ENCODE peak calls at places on chromosomes 1 and 21, in five cellular contexts. W is pancreas, J is PC-3, Q is OCI-LY7, S is thoracic aorta. X is an unnamed sample.

GRCh38 chr1:20470174-20470573 is 15.8 kb downstream of the CAMK2N1 start:
- DNase-seq in W (no peak), S (no peak), Q (no peak), J (peak), X (no peak)

GRCh38 chr1:183632964-183633363 is 2.6 kb downstream of the ARPC5 start:
- DNase-seq in S (no peak), J (no peak), Q (peak), W (no peak), X (no peak)

GRCh38 chr1:202858306-202858705 is 30.6 kb downstream of the RABIF start:
- DNase-seq in Q (no peak), S (no peak), J (no peak), W (no peak), X (no peak)

GRCh38 chr1:244801246-244801645 is 34.2 kb upstream of the COX20 start:
- DNase-seq in J (peak), W (no peak), S (no peak), Q (peak), X (no peak)

GRCh38 chr1:91766883-91767282 is 119.1 kb downstream of the TGFBR3 start:
- DNase-seq in W (no peak), J (no peak), Q (no peak), S (no peak), X (no peak)

GRCh38 chr1:1329304-1330210 is 1.5 kb upstream of the TAS1R3 start:
- DNase-seq in W (no peak), S (no peak), Q (no peak), J (peak), X (no peak)

GRCh38 chr1:43305461-43305860 is 4.7 kb downstream of the TIE1 start:
- DNase-seq in S (no peak), J (no peak), Q (peak), W (no peak), X (no peak)

GRCh38 chr1:110370827-110371226 is 20.0 kb downstream of the SLC16A4 start:
- DNase-seq in Q (no peak), J (peak), W (no peak), S (no peak), X (no peak)

GRCh38 chr1:48873944-48874343 is 97.3 kb upstream of the BEND5 start:
- DNase-seq in S (no peak), J (no peak), Q (no peak), W (no peak), X (no peak)

GRCh38 chr1:186923434-186923833 is 94.7 kb downstream of the PLA2G4A start:
- DNase-seq in W (no peak), Q (no peak), J (no peak), S (no peak), X (no peak)

GRCh38 chr1:232467073-232467760 is 162.7 kb downstream of the SIPA1L2 start:
- DNase-seq in Q (no peak), W (no peak), S (no peak), J (peak), X (no peak)

GRCh38 chr1:92826792-92827191 is 5.0 kb upstream of the RPL5 start:
- DNase-seq in J (peak), W (no peak), Q (no peak), S (no peak), X (no peak)

GRCh38 chr1:244046907-244047738 is 4.0 kb upstream of the ZBTB18 start:
- DNase-seq in Q (no peak), J (peak), S (no peak), W (no peak), X (no peak)

GRCh38 chr1:185059950-185060571 is 14.7 kb downstream of the RNF2 start:
- DNase-seq in W (no peak), Q (no peak), J (no peak), S (no peak), X (no peak)

GRCh38 chr1:172742599-172743500 is 83.9 kb downstream of the FASLG start:
- DNase-seq in W (no peak), J (peak), S (no peak), Q (peak), X (no peak)

GRCh38 chr21:44092201-44092600 is 15.0 kb upstream of the PWP2 start:
- DNase-seq in W (no peak), Q (no peak), S (no peak), J (no peak), X (no peak)

GRCh38 chr1:43617668-43618067 is 32.3 kb upstream of the KDM4A start:
- DNase-seq in Q (no peak), S (no peak), W (no peak), J (no peak), X (no peak)

GRCh38 chr1:207811920-207812720 is 60.3 kb downstream of the CD46 start:
- DNase-seq in J (peak), Q (no peak), S (no peak), W (peak), X (peak)

GRCh38 chr1:227765261-227766014 is 30.2 kb downstream of the SNAP47 start:
- DNase-seq in Q (no peak), J (no peak), W (no peak), S (no peak), X (no peak)

GRCh38 chr1:15106608-15107007 is 46.9 kb upstream of the TMEM51 start:
- DNase-seq in J (peak), W (peak), Q (no peak), S (no peak), X (no peak)

GRCh38 chr1:77271851-77272250 is 10.0 kb upstream of the AK5 start:
- DNase-seq in Q (no peak), J (no peak), W (no peak), S (no peak), X (no peak)

GRCh38 chr1:207470927-207471326 is 16.8 kb downstream of the CR2 start:
- DNase-seq in W (no peak), Q (no peak), J (no peak), S (no peak), X (no peak)

DNA sequence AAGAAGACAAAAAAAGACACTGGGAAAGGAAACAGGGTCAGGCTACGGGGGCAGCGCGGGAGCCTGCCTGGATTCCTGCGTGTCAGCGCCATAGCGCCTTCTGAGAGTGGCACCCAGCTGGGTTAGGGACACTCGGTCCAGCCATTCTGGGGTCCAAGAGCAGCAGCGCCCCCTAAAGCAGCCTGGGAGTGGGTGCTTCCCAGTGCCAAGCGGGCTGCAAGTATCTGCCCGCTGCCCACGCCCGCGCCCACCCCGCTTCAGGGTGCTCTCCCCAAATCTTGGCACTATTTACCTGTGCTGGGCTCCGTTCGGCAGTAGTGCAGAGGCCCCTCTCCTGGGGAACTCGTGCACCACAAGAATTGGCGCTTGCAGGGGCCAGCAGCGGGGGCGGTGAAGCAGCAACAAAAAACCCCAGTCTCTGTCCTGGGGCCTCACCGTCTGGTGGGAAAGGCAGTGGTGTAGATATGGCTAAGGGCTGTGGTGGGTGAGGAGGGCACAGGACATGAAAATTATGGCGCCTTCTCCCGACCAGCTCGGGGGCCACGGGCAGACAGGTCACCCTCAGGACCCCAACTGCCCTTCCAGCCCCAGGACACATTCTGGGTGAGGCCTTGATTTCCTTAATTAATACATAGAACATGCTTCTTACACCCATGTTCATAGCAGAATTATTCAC is 24.1 kb upstream of the LBR start:
- DNase-seq in W (no peak), J (no peak), S (no peak), Q (no peak), X (no peak)
- TF ChIP-seq CTCF in W (no peak), J (peak), S (no peak), Q (no peak), X (no peak)

GRCh38 chr1:9942399-9942938 is 722 bp downstream of the LZIC start:
- DNase-seq in W (no peak), Q (peak), J (peak), S (no peak), X (no peak)
- TF ChIP-seq CTCF in W (peak), Q (peak), J (peak), S (no peak), X (peak)

GRCh38 chr1:36751525-36751924 is 268.8 kb upstream of the CSF3R start:
- DNase-seq in Q (no peak), W (no peak), J (peak), S (no peak), X (no peak)
- TF ChIP-seq CTCF in Q (no peak), W (no peak), J (no peak), S (no peak), X (no peak)

GRCh38 chr1:22284906-22285544 is 142.1 kb upstream of the WNT4 start:
- DNase-seq in Q (no peak), J (no peak), S (no peak), W (no peak), X (peak)

GRCh38 chr1:22287273-22287672 is 144.4 kb upstream of the WNT4 start:
- DNase-seq in Q (no peak), J (no peak), S (no peak), W (no peak), X (no peak)

GRCh38 chr1:22285545-22286396 is 142.9 kb upstream of the WNT4 start:
- DNase-seq in W (no peak), J (no peak), Q (no peak), S (no peak), X (peak)

GRCh38 chr1:22287946-22288520 is 145.1 kb upstream of the WNT4 start:
- DNase-seq in J (no peak), Q (no peak), S (no peak), W (no peak), X (peak)

GRCh38 chr1:22286491-22286890 is 143.6 kb upstream of the WNT4 start:
- DNase-seq in Q (no peak), J (no peak), W (no peak), S (no peak), X (peak)
- TF ChIP-seq CTCF in Q (peak), J (peak), W (no peak), S (no peak), X (no peak)

DNA sequence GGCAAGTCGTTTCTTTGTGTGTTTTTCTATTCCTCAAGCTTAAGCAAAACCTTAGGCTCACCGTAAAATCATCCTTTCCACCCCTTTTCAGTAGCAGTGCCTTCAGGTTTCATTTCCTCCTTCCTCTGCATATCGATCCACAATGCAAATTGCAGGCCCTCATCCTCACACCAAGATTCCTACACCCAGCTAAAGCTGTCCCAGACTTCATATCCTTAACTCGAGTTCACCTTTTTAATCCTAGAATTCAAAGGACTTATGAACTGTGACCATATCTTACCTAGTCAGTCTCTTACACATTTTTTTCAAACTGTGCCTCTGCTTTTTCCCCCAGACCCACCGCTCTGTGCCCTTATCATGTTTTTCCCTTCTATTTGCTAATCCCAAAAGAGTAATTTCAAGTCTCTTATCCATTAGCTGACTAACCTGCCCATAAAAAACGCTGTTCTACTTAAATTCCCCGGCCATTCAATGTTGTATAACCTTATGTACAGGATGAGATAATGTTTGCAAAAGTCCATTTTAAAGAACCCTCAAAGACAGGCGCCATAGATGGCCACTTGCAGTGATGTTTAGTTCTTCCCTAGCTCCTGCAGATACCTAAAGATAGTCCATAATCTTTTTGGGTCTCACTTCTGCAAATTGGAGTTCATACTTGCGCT is 1.5 kb downstream of the AKIRIN1 start:
- DNase-seq in W (no peak), S (no peak), J (no peak), Q (peak), X (no peak)
- TF ChIP-seq CTCF in W (no peak), S (no peak), J (no peak), Q (no peak), X (no peak)

GRCh38 chr1:10068605-10069294 is 36.0 kb downstream of the UBE4B start:
- DNase-seq in S (no peak), Q (no peak), J (no peak), W (no peak), X (no peak)
- TF ChIP-seq CTCF in S (no peak), Q (no peak), J (no peak), W (no peak), X (no peak)

GRCh38 chr1:170929835-170930554 is 5.3 kb upstream of the MROH9 start:
- DNase-seq in S (no peak), Q (peak), W (no peak), J (peak), X (peak)

GRCh38 chr1:170929412-170929834 is 5.9 kb upstream of the MROH9 start:
- DNase-seq in Q (no peak), W (no peak), S (no peak), J (no peak), X (no peak)

GRCh38 chr1:170932236-170932635 is 3.1 kb upstream of the MROH9 start:
- DNase-seq in W (no peak), Q (peak), J (no peak), S (no peak), X (no peak)

GRCh38 chr1:170931650-170932049 is 3.7 kb upstream of the MROH9 start:
- DNase-seq in Q (no peak), W (no peak), J (no peak), S (no peak), X (no peak)

DNA sequence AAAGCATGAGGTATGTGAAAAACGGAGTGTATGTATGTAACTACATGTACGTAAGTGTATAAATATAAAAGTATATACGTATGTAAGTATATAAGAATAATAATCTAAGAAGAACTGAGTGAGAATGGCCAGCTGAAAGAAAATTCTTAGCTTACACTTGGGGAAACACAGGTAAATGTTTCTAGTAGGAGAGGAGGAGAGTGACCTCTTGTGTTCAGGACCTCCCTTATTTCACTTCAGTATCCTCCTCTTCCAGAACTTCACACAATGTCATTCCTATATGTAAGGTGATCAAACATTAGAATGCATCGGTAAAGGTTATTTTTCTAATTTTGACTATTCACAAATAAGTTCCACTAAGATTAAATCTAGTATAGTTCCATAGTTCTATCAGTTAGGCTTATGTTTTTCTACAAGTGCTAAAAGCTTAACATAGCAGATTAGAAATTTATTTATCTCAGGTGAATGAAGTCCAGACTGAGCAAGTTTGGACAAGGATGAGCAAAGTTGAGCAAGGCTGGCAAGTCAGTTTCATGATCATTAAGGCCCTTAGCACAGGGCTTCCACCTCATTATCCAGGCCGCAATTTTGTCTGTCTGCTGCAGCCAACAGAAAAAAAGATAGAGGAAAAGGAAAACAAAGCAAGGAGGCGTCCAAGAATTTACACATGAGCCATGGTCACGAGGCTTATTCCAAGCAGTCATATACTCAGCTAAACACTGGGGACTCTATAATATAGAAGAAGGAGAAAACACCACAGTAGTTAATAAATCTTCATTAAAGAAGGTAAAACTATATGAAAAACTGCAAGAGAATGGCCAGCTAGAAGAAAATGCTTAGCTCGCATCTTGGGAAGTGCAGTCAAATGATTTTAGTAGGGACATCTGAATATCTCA is 7.1 kb upstream of the MROH9 start:
- DNase-seq in S (no peak), Q (no peak), J (peak), W (no peak), X (no peak)
- TF ChIP-seq CTCF in S (no peak), Q (no peak), J (peak), W (no peak), X (no peak)

GRCh38 chr1:230149751-230150584 is 82.9 kb downstream of the GALNT2 start:
- DNase-seq in J (no peak), W (no peak), Q (peak), S (no peak), X (no peak)
- TF ChIP-seq CTCF in J (no peak), W (no peak), Q (peak), S (no peak), X (no peak)

X was measured in breast epithelium.